ENCODE peak calls at places on chromosome 15, in seven cellular contexts. I is CD4-positive, alpha-beta memory T cell; D is GM23248; M is suprapubic skin; F is esophagus squamous epithelium; Q is tibial artery; O is pancreas. B is an unnamed sample.

GRCh38 chr15:100114100-100114499 is 227.7 kb downstream of the ADAMTS17 start:
- DNase-seq in I (no peak), D (peak), M (no peak), F (no peak), Q (peak), O (peak), B (peak)

GRCh38 chr15:74843891-74844299 is 939 bp upstream of the ULK3 start:
- DNase-seq in I (no peak), D (no peak), M (no peak), F (no peak), Q (no peak), O (no peak), B (peak)

GRCh38 chr15:50415752-50416404 is 8.3 kb upstream of the USP8 start:
- DNase-seq in I (no peak), D (no peak), M (no peak), F (no peak), Q (no peak), O (no peak), B (no peak)

GRCh38 chr15:88911766-88912118 is 1.4 kb downstream of the MFGE8 start:
- DNase-seq in I (no peak), D (peak), M (no peak), F (no peak), Q (peak), O (no peak), B (peak)

GRCh38 chr15:43880406-43881184 is 53.8 kb downstream of the WDR76 start:
- DNase-seq in I (no peak), D (peak), M (no peak), F (no peak), Q (no peak), O (no peak), B (no peak)

GRCh38 chr15:39426552-39427532 is 154.0 kb upstream of the THBS1 start:
- DNase-seq in I (peak), D (peak), M (peak), F (no peak), Q (peak), O (no peak), B (no peak)

GRCh38 chr15:88907111-88907510 is 6.1 kb downstream of the MFGE8 start:
- DNase-seq in I (no peak), D (no peak), M (no peak), F (no peak), Q (no peak), O (no peak), B (no peak)

GRCh38 chr15:53695365-53695764 is 64.1 kb downstream of the WDR72 start:
- DNase-seq in I (no peak), D (no peak), M (no peak), F (no peak), Q (no peak), O (no peak), B (no peak)

GRCh38 chr15:51731549-51732267 is 5.7 kb downstream of the LYSMD2 start:
- DNase-seq in I (peak), D (peak), M (no peak), F (no peak), Q (no peak), O (no peak), B (no peak)

GRCh38 chr15:101046826-101047225 is 127.7 kb downstream of the LRRK1 start:
- DNase-seq in I (no peak), D (no peak), M (peak), F (no peak), Q (peak), O (no peak), B (no peak)

GRCh38 chr15:71387825-71388224 is 272.6 kb downstream of the THSD4 start:
- DNase-seq in I (no peak), D (no peak), M (no peak), F (no peak), Q (no peak), O (no peak), B (no peak)

GRCh38 chr15:58537033-58537432 is 105.2 kb downstream of the LIPC start:
- DNase-seq in I (no peak), D (no peak), M (no peak), F (no peak), Q (no peak), O (no peak), B (no peak)

GRCh38 chr15:36965561-36966342 is 134.6 kb downstream of the MEIS2 start:
- DNase-seq in I (no peak), D (no peak), M (no peak), F (no peak), Q (no peak), O (peak), B (peak)

GRCh38 chr15:66006986-66007385 is 137.7 kb downstream of the RAB11A start:
- DNase-seq in I (no peak), D (peak), M (no peak), F (no peak), Q (no peak), O (no peak), B (no peak)

GRCh38 chr15:84871428-84871985 is 13.0 kb upstream of the SLC28A1 start:
- DNase-seq in I (no peak), D (no peak), M (no peak), F (no peak), Q (no peak), O (no peak), B (no peak)

GRCh38 chr15:31024330-31024729 is 32.9 kb upstream of the MTMR10 start:
- DNase-seq in I (no peak), D (peak), M (no peak), F (no peak), Q (no peak), O (peak), B (no peak)

GRCh38 chr15:23095796-23096195 is 40.8 kb downstream of the GOLGA6L1 start:
- DNase-seq in I (no peak), D (no peak), M (no peak), F (no peak), Q (no peak), O (no peak), B (no peak)

GRCh38 chr15:68609618-68610017 is 30.8 kb downstream of the CORO2B start:
- DNase-seq in I (no peak), D (peak), M (peak), F (no peak), Q (peak), O (peak), B (peak)

GRCh38 chr15:68612533-68612932 is 33.7 kb downstream of the CORO2B start:
- DNase-seq in I (no peak), D (no peak), M (no peak), F (no peak), Q (no peak), O (no peak), B (no peak)

GRCh38 chr15:68612979-68613740 is 34.4 kb downstream of the CORO2B start:
- DNase-seq in I (no peak), D (peak), M (no peak), F (no peak), Q (no peak), O (no peak), B (no peak)

GRCh38 chr15:68608844-68609232 is 30.0 kb downstream of the CORO2B start:
- DNase-seq in I (no peak), D (no peak), M (no peak), F (no peak), Q (no peak), O (no peak), B (no peak)

GRCh38 chr15:68610825-68611224 is 32.0 kb downstream of the CORO2B start:
- DNase-seq in I (no peak), D (no peak), M (no peak), F (no peak), Q (no peak), O (no peak), B (no peak)
- H3K27ac ChIP-seq in I (no peak), D (no peak), M (peak), F (peak), Q (no peak), O (no peak), B (peak)

DNA sequence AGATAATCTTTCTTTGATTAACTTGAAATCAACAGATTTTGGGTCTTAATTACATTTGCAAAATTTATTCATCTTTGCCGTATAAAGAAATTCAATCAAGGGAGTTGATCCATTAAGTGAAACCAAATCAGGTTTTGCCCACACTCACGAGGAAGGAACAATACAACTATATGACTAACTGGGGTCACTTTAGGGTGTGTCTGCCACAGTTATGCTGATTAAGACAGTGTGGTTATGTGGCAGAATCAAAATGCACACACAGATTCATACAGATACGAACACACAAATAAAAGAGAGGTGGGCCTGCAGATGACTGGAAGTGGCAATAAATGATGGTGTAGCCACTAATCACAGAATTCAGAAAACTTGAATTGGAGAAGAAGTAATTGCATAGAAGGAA is 543.5 kb downstream of the GABRG3 start:
- DNase-seq in I (no peak), D (peak), M (no peak), F (no peak), Q (no peak), O (no peak), B (no peak)
- H3K27ac ChIP-seq in I (no peak), D (no peak), M (no peak), F (peak), Q (no peak), O (no peak), B (no peak)

GRCh38 chr15:68264282-68264681 is 13.3 kb upstream of the FEM1B start:
- DNase-seq in I (no peak), D (no peak), M (no peak), F (no peak), Q (no peak), O (no peak), B (no peak)

GRCh38 chr15:68262514-68263356 is 14.8 kb upstream of the FEM1B start:
- DNase-seq in I (no peak), D (no peak), M (no peak), F (no peak), Q (no peak), O (no peak), B (no peak)

GRCh38 chr15:68261241-68261640 is 16.3 kb upstream of the FEM1B start:
- DNase-seq in I (no peak), D (peak), M (no peak), F (no peak), Q (no peak), O (no peak), B (no peak)

GRCh38 chr15:68259883-68260282 is 17.7 kb upstream of the FEM1B start:
- DNase-seq in I (no peak), D (no peak), M (no peak), F (no peak), Q (no peak), O (no peak), B (no peak)

DNA sequence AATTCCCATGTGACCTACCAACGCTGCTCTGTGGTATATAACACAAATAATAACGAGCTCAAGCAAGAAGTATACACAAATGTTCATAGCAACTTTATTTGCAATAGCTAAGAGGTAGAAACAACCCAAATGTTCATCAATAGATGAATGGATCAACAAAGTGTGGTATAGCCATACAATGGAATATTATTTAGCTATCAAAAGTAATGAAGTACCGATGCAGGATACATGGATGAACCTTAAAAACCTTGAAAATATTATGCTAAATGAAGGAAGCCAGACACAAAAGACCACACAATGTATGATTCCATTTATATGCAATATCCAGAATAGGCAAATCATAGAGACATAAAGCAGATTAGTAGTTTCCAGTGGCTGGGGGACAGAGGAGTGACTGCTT is 15.6 kb upstream of the FEM1B start:
- DNase-seq in I (no peak), D (no peak), M (no peak), F (no peak), Q (no peak), O (no peak), B (no peak)
- H3K27ac ChIP-seq in I (no peak), D (no peak), M (no peak), F (no peak), Q (no peak), O (no peak), B (no peak)

DNA sequence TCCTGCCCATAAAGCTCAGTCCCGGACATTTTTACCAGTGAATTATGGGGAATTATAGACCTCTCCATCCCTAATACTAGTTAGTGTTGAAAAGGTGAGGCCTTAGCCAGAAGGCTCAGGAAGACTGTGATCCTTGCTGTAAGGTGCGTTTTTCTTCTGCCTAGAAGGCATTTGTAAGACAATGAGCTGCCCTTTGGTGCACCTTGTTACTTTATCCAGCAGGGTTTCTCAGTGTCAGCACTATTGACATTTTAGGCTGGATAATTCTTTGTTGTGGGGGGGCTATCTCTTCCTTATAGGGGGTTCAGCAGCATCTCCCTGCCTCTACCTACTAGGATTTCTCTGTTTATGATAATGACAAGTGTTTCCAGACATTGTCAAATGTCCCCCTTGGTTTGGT is 108.1 kb upstream of the ABHD17C start:
- DNase-seq in I (no peak), D (no peak), M (no peak), F (no peak), Q (no peak), O (no peak), B (no peak)
- H3K27ac ChIP-seq in I (no peak), D (no peak), M (no peak), F (peak), Q (no peak), O (no peak), B (no peak)

B was measured in uterus.